ENCODE peak calls at places on chromosomes 3 and 15, in six cellular contexts. Z is astrocyte of the hippocampus, X is iris pigment epithelial cell, N is activated gamma-delta T cell, R is AG08396, K is A549. O is an unnamed sample.

GRCh38 chr15:43042885-43043284 is 63.0 kb downstream of the UBR1 start:
- DNase-seq in K (no peak), Z (no peak), X (no peak), N (no peak), R (no peak), O (no peak)

GRCh38 chr3:185658504-185658912 is 72.4 kb downstream of the SENP2 start:
- DNase-seq in Z (peak; percentile 97), R (peak; percentile 87), K (peak; percentile 43), X (peak; percentile 99), N (no peak), O (no peak)

GRCh38 chr15:95326689-95327525 is 1003.6 kb upstream of the NR2F2 start:
- DNase-seq in N (no peak), K (no peak), Z (peak; percentile 6), R (peak; percentile 25), X (no peak), O (no peak)

GRCh38 chr3:31918179-31919165 is 62.6 kb downstream of the OSBPL10 start:
- DNase-seq in X (peak; percentile 19), K (no peak), N (no peak), Z (no peak), R (no peak), O (no peak)

GRCh38 chr3:12588039-12588673 is 31.3 kb downstream of the MKRN2 start:
- DNase-seq in N (no peak), Z (no peak), X (peak; percentile 60), K (no peak), R (no peak), O (no peak)

GRCh38 chr15:29693225-29693624 is 129.0 kb downstream of the TJP1 start:
- DNase-seq in K (no peak), Z (no peak), N (no peak), X (no peak), R (no peak), O (no peak)

GRCh38 chr15:88401972-88402656 is 65.1 kb downstream of the MRPL46 start:
- DNase-seq in K (no peak), R (no peak), N (no peak), X (no peak), Z (peak; percentile 27), O (no peak)

GRCh38 chr3:36381311-36381956 is 1.1 kb downstream of the STAC start:
- DNase-seq in R (no peak), X (no peak), N (no peak), Z (peak; percentile 52), K (no peak), O (no peak)

GRCh38 chr3:149411583-149411982 is 34.1 kb upstream of the TM4SF1 start:
- DNase-seq in N (no peak), X (no peak), K (no peak), R (no peak), Z (no peak), O (no peak)

GRCh38 chr3:150556792-150557191 is 10.2 kb downstream of the EIF2A start:
- DNase-seq in K (no peak), Z (no peak), X (no peak), R (no peak), N (no peak), O (no peak)

GRCh38 chr3:108602249-108602934 is 12.9 kb downstream of the DZIP3 start:
- DNase-seq in X (no peak), N (no peak), R (no peak), Z (no peak), K (no peak), O (no peak)

GRCh38 chr3:38125305-38126120 is 11.4 kb downstream of the ACAA1 start:
- DNase-seq in X (no peak), Z (no peak), R (no peak), N (no peak), K (no peak), O (peak; percentile 94)

GRCh38 chr3:106135451-106136160 is 266.8 kb upstream of the CBLB start:
- DNase-seq in K (no peak), R (no peak), Z (no peak), N (no peak), X (no peak), O (no peak)

GRCh38 chr3:185540705-185541104 is 11.7 kb downstream of the LIPH start:
- DNase-seq in X (no peak), N (no peak), R (no peak), Z (no peak), K (no peak), O (no peak)

GRCh38 chr3:153338487-153338886 is 176.5 kb downstream of the RAP2B start:
- DNase-seq in N (no peak), Z (peak; percentile 20), R (peak; percentile 8), K (no peak), X (peak; percentile 70), O (no peak)

GRCh38 chr3:187802928-187803259 is 57.6 kb upstream of the BCL6 start:
- DNase-seq in Z (no peak), N (no peak), R (no peak), K (no peak), X (no peak), O (no peak)

GRCh38 chr3:165254812-165255211 is 58.6 kb upstream of the SLITRK3 start:
- DNase-seq in N (no peak), X (peak; percentile 8), R (peak; percentile 7), Z (peak; percentile 19), K (peak; percentile 72), O (no peak)

GRCh38 chr3:195462308-195462610 is 19.4 kb upstream of the ACAP2 start:
- DNase-seq in R (no peak), X (no peak), K (no peak), N (no peak), Z (peak; percentile 18), O (no peak)

GRCh38 chr15:71559098-71559497 is 251.3 kb upstream of the NR2E3 start:
- DNase-seq in N (no peak), X (peak; percentile 95), K (no peak), Z (peak; percentile 89), R (peak; percentile 59), O (no peak)

GRCh38 chr15:100596792-100597191 is 5.2 kb downstream of the LINS1 start:
- DNase-seq in N (no peak), X (no peak), R (no peak), Z (no peak), K (no peak), O (no peak)

GRCh38 chr3:30648670-30649357 is 42.4 kb downstream of the TGFBR2 start:
- DNase-seq in X (no peak), R (no peak), Z (no peak), K (no peak), N (no peak), O (peak; percentile 81)

GRCh38 chr3:10888523-10889081 is 72.6 kb downstream of the SLC6A11 start:
- DNase-seq in N (no peak), Z (no peak), X (no peak), K (no peak), R (no peak), O (no peak)

GRCh38 chr3:69330891-69331400 is 54.9 kb downstream of the FRMD4B start:
- DNase-seq in R (no peak), K (no peak), Z (no peak), X (no peak), N (no peak), O (no peak)

GRCh38 chr3:102378216-102378615 is 56.6 kb upstream of the ZPLD1 start:
- DNase-seq in K (no peak), Z (no peak), X (no peak), R (no peak), N (no peak), O (no peak)

GRCh38 chr3:30553641-30554316 is 52.6 kb upstream of the TGFBR2 start:
- DNase-seq in K (peak; percentile 7), N (no peak), Z (no peak), X (peak; percentile 39), R (peak; percentile 9), O (no peak)

GRCh38 chr15:78024141-78024567 is 53.4 kb downstream of the TBC1D2B start:
- DNase-seq in R (no peak), N (no peak), Z (no peak), X (no peak), K (no peak), O (peak; percentile 44)

GRCh38 chr3:194768586-194768985 is 82.9 kb downstream of the FAM43A start:
- DNase-seq in K (no peak), X (no peak), Z (no peak), R (no peak), N (no peak), O (no peak)

GRCh38 chr3:141979050-141979671 is 102.7 kb downstream of the ATP1B3 start:
- DNase-seq in X (peak; percentile 89), N (no peak), R (no peak), K (peak; percentile 44), Z (peak; percentile 88), O (no peak)

GRCh38 chr3:550481-550880 is 353.9 kb downstream of the CHL1 start:
- DNase-seq in R (no peak), N (no peak), Z (no peak), K (no peak), X (no peak), O (no peak)

GRCh38 chr3:13016083-13016725 is 57.0 kb downstream of the IQSEC1 start:
- DNase-seq in X (no peak), N (no peak), Z (no peak), K (no peak), R (no peak), O (no peak)

O was measured in left lobe of liver.